ENCODE peak calls at places on chromosomes 6 and 20, in five cellular contexts. J, E, K, A and Z are unnamed samples.

GRCh38 chr6:25959890-25960531 is 2.6 kb upstream of the TRIM38 start:
- DNase-seq in J (no peak), E (peak), K (no peak), A (no peak), Z (peak)

GRCh38 chr6:20933057-20933792 is 399.0 kb downstream of the CDKAL1 start:
- DNase-seq in J (no peak), E (no peak), K (no peak), A (no peak), Z (no peak)

GRCh38 chr6:11354019-11354418 is 121.6 kb upstream of the NEDD9 start:
- DNase-seq in J (no peak), E (peak), K (peak), A (no peak), Z (no peak)

GRCh38 chr6:167934426-167934864 is 63.0 kb upstream of the KIF25 start:
- DNase-seq in J (no peak), E (peak), K (no peak), A (no peak), Z (no peak)

GRCh38 chr6:111565316-111566221 is 40.1 kb downstream of the TRAF3IP2 start:
- DNase-seq in J (no peak), E (no peak), K (no peak), A (no peak), Z (peak)

GRCh38 chr20:20743511-20744169 is 31.2 kb upstream of the RALGAPA2 start:
- DNase-seq in J (peak), E (peak), K (no peak), A (no peak), Z (no peak)

GRCh38 chr20:61328906-61329558 is 77.0 kb downstream of the CDH4 start:
- DNase-seq in J (no peak), E (no peak), K (no peak), A (no peak), Z (peak)

GRCh38 chr6:166955121-166955864 is 1.1 kb downstream of the RNASET2 start:
- DNase-seq in J (peak), E (no peak), K (no peak), A (peak), Z (peak)

GRCh38 chr20:6492396-6493055 is 275.0 kb upstream of the BMP2 start:
- DNase-seq in J (no peak), E (peak), K (no peak), A (no peak), Z (no peak)

GRCh38 chr6:151098166-151098565 is 141.6 kb upstream of the AKAP12 start:
- DNase-seq in J (no peak), E (peak), K (no peak), A (no peak), Z (no peak)

GRCh38 chr20:25036331-25036936 is 21.5 kb downstream of the ACSS1 start:
- DNase-seq in J (no peak), E (no peak), K (no peak), A (no peak), Z (peak)

GRCh38 chr20:54491443-54491842 is 16.1 kb downstream of the DOK5 start:
- DNase-seq in J (no peak), E (no peak), K (no peak), A (no peak), Z (no peak)

GRCh38 chr6:63355632-63356031 is 35.8 kb upstream of the LGSN start:
- DNase-seq in J (peak), E (peak), K (no peak), A (no peak), Z (no peak)

GRCh38 chr6:140174509-140174908 is 800.1 kb upstream of the CITED2 start:
- DNase-seq in J (no peak), E (peak), K (peak), A (no peak), Z (no peak)

GRCh38 chr6:129485746-129486145 is 224.2 kb downstream of the ARHGAP18 start:
- DNase-seq in J (no peak), E (no peak), K (no peak), A (no peak), Z (no peak)

DNA sequence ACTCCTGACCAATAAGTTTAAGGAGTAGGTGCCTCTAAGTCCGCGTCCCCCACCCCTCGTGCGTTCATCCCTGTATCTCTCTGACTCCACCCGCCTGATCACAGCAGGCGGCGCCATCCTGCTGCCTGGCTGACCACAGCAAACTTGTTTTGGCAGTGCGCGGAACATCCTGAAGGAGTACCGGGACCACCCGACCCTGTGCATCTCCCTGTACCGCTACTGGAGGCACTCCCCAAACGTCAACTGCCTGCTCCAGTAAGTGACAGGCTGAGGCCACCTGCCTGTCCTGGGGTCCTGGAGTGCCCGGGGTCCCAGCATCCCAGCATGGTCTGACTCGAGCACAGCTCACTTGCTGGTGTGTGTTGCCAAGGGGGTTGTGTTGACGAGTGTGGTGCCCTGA is 19.0 kb downstream of the PNLDC1 start:
- DNase-seq in J (no peak), E (no peak), K (no peak), A (no peak), Z (no peak)
- H3K4me3 ChIP-seq in J (no peak), E (no peak), K (no peak), A (no peak), Z (no peak)

GRCh38 chr20:33576432-33576883 is 85.7 kb upstream of the C20orf144 start:
- DNase-seq in J (no peak), E (peak), K (no peak), A (no peak), Z (peak)
- H3K4me3 ChIP-seq in J (no peak), E (no peak), K (no peak), A (no peak), Z (peak)

DNA sequence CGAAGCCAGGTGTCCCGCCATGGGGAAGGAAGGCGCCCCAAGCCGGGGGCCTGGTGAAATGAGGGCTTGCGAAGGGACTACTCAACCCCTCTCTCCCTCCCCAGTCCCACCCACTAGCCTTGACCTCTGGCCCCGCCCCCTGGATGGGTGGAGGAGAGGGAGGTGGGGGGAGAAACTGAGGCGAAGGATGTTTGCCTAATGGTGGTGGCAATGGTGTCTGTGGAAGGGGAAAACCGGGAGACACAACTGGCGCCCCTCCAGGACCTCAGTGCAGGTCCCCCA is at the start of gene POU5F1:
- DNase-seq in J (no peak), E (no peak), K (no peak), A (no peak), Z (no peak)
- H3K4me3 ChIP-seq in J (no peak), E (no peak), K (no peak), A (no peak), Z (no peak)

GRCh38 chr6:41602864-41603608 is 35.2 kb upstream of the MDFI start:
- DNase-seq in J (peak), E (peak), K (peak), A (peak), Z (peak)
- H3K4me3 ChIP-seq in J (no peak), E (no peak), K (peak), A (no peak), Z (peak)

GRCh38 chr6:138772596-138773176 is 883 bp upstream of the CCDC28A start:
- DNase-seq in J (no peak), E (no peak), K (no peak), A (no peak), Z (peak)

GRCh38 chr6:138773177-138774091 is at the start of gene CCDC28A:
- DNase-seq in J (peak), E (peak), K (peak), A (peak), Z (peak)

GRCh38 chr6:138776659-138777058 is 3.1 kb downstream of the CCDC28A start:
- DNase-seq in J (no peak), E (no peak), K (no peak), A (no peak), Z (no peak)

GRCh38 chr6:138778331-138778730 is 4.8 kb downstream of the CCDC28A start:
- DNase-seq in J (no peak), E (peak), K (no peak), A (no peak), Z (no peak)

DNA sequence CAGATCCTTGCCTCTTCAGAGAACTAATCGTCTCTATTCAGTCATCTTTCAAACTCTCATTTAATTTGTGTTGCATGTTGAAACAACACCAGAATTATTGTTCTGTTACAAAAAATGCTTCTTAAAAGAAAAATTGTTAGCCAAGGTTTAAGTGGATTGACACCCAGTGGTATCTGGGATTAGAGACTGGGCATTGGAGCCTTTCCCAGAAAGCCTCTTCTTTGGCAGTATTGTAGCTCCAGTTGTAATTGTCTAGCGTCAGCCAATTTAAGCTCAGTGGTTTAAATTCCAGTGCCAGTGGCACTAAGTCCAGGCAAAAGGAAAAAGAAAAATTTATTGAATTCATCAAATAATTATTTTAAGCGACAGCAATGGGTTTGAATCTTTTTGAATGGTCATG is 801 bp downstream of the CCDC28A start:
- DNase-seq in J (no peak), E (peak), K (no peak), A (no peak), Z (no peak)
- H3K4me3 ChIP-seq in J (peak), E (peak), K (peak), A (peak), Z (peak)

DNA sequence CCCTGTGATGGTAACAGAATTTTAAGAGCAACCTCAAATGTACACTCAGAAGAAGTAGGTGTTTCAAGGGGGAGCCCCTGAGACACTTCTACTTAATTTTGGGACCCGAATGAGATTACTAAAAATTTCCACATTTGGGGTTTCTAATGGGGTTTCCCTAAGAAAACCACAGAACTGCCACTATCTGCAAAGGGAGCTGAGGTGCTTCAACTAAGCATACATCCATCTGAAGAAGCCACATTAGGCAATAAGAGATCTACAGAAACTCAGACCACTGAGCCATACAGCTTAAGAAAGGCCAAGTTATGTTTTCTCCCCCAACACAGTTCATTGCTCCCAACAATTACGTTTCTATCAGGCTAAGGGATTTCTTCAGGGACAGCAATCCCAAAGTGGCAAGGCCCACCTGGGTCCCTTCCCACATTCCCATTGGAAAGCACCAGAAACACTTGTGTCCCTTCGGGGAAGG is 5.2 kb downstream of the BCL2L1 start:
- DNase-seq in J (no peak), E (no peak), K (no peak), A (no peak), Z (no peak)
- H3K4me3 ChIP-seq in J (no peak), E (no peak), K (no peak), A (peak), Z (peak)

GRCh38 chr6:157054531-157054979 is 268.8 kb downstream of the TMEM242 start:
- DNase-seq in J (peak), E (no peak), K (no peak), A (no peak), Z (peak)
- H3K4me3 ChIP-seq in J (no peak), E (no peak), K (no peak), A (peak), Z (no peak)

DNA sequence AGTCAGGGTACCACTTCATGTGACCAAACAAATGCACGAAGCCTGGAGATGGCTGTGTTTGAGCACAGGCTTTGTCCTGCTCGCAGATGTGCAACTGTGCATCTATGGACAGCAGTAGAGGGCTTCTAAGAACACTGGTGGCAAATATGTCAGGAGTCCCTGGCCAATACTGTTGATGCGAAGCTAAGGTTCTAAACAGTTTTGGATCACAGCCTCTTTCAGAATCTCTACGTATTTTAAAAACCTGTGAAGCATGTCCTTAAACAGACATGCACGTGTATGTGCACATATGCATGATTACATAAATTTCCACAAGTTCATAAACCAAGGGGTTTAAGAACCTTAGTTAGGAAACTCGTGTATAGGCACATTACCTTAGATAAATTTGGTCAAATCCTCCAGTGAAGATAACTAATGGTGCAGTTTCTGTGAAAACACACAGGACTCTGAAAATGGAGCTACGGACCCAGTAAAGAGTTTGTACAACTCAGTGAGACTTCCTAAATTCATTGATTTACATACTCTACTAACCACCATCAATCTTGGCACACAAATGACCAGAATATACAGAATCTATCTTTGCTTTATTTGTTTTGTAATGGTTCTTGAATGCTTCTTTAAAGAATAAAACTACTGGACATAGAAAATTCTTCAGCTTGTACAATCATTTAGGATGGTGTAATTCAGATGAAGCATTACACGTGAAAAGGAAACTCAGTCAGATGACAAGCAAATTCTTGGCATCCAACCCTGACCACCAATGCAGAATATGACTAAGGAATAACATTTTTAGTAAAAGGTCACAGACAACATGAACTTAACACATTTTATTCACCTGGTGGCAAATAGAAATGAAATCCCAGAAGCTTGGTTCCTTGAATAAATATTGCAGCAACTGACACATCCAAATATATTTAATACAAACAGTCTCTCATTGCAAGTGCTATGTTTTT is 27.4 kb downstream of the KCNQ5 start:
- DNase-seq in J (no peak), E (peak), K (peak), A (no peak), Z (no peak)
- H3K4me3 ChIP-seq in J (no peak), E (no peak), K (no peak), A (no peak), Z (no peak)